ENCODE peak calls at places on chromosomes 12 and 14, in five cellular contexts. One of them, this sample, is unnamed.

GRCh38 chr14:78170203-78170602 is at the start of gene NRXN3:
- DNase-seq in colonic mucosa: peak; percentile 20
- DNase-seq in lower lobe of right lung: no peak
- DNase-seq in endothelial cell: peak; percentile 49
- DNase-seq in foreskin keratinocyte: no peak
- DNase-seq in this sample: no peak

GRCh38 chr12:18749381-18749957 is 11.6 kb downstream of the CAPZA3 start:
- DNase-seq in colonic mucosa: no peak
- DNase-seq in lower lobe of right lung: no peak
- DNase-seq in endothelial cell: no peak
- DNase-seq in foreskin keratinocyte: no peak
- DNase-seq in this sample: no peak

GRCh38 chr12:80752464-80752863 is 35.8 kb downstream of the MYF5 start:
- DNase-seq in colonic mucosa: no peak
- DNase-seq in lower lobe of right lung: no peak
- DNase-seq in endothelial cell: no peak
- DNase-seq in foreskin keratinocyte: no peak
- DNase-seq in this sample: no peak

GRCh38 chr14:83269583-83269982 is 1735.9 kb upstream of the SEL1L start:
- DNase-seq in colonic mucosa: no peak
- DNase-seq in lower lobe of right lung: no peak
- DNase-seq in endothelial cell: no peak
- DNase-seq in foreskin keratinocyte: no peak
- DNase-seq in this sample: no peak

GRCh38 chr12:27865421-27865820 is 85.4 kb upstream of the MANSC4 start:
- DNase-seq in colonic mucosa: no peak
- DNase-seq in lower lobe of right lung: no peak
- DNase-seq in endothelial cell: no peak
- DNase-seq in foreskin keratinocyte: peak; percentile 40
- DNase-seq in this sample: no peak

GRCh38 chr14:105184461-105184860 is 3.3 kb upstream of the NUDT14 start:
- DNase-seq in colonic mucosa: no peak
- DNase-seq in lower lobe of right lung: no peak
- DNase-seq in endothelial cell: no peak
- DNase-seq in foreskin keratinocyte: no peak
- DNase-seq in this sample: no peak

GRCh38 chr12:1094714-1095113 is 103.7 kb downstream of the ERC1 start:
- DNase-seq in colonic mucosa: no peak
- DNase-seq in lower lobe of right lung: no peak
- DNase-seq in endothelial cell: no peak
- DNase-seq in foreskin keratinocyte: no peak
- DNase-seq in this sample: no peak

GRCh38 chr14:34425095-34425851 is 36.8 kb downstream of the SPTSSA start:
- DNase-seq in colonic mucosa: peak; percentile 55
- DNase-seq in lower lobe of right lung: no peak
- DNase-seq in endothelial cell: no peak
- DNase-seq in foreskin keratinocyte: no peak
- DNase-seq in this sample: no peak

GRCh38 chr12:89393551-89394121 is 41.3 kb upstream of the DUSP6 start:
- DNase-seq in colonic mucosa: no peak
- DNase-seq in lower lobe of right lung: no peak
- DNase-seq in endothelial cell: no peak
- DNase-seq in foreskin keratinocyte: no peak
- DNase-seq in this sample: no peak

GRCh38 chr14:59904184-59904583 is 15.8 kb upstream of the LRRC9 start:
- DNase-seq in colonic mucosa: no peak
- DNase-seq in lower lobe of right lung: no peak
- DNase-seq in endothelial cell: no peak
- DNase-seq in foreskin keratinocyte: no peak
- DNase-seq in this sample: no peak

GRCh38 chr12:124913474-124914391 is 717 bp downstream of the UBC start:
- DNase-seq in colonic mucosa: peak; percentile 96
- DNase-seq in lower lobe of right lung: peak; percentile 96
- DNase-seq in endothelial cell: peak; percentile 73
- DNase-seq in foreskin keratinocyte: peak; percentile 47
- DNase-seq in this sample: peak; percentile 91

GRCh38 chr14:87944987-87945604 is 47.9 kb downstream of the GALC start:
- DNase-seq in colonic mucosa: no peak
- DNase-seq in lower lobe of right lung: no peak
- DNase-seq in endothelial cell: no peak
- DNase-seq in foreskin keratinocyte: no peak
- DNase-seq in this sample: no peak

GRCh38 chr12:113030875-113031525 is 25.5 kb upstream of the DTX1 start:
- DNase-seq in colonic mucosa: no peak
- DNase-seq in lower lobe of right lung: no peak
- DNase-seq in endothelial cell: no peak
- DNase-seq in foreskin keratinocyte: no peak
- DNase-seq in this sample: no peak

GRCh38 chr12:18373176-18373575 is 111.9 kb downstream of the PIK3C2G start:
- DNase-seq in colonic mucosa: no peak
- DNase-seq in lower lobe of right lung: no peak
- DNase-seq in endothelial cell: no peak
- DNase-seq in foreskin keratinocyte: no peak
- DNase-seq in this sample: no peak

GRCh38 chr12:121159467-121160307 is 27.0 kb downstream of the P2RX7 start:
- DNase-seq in colonic mucosa: no peak
- DNase-seq in lower lobe of right lung: no peak
- DNase-seq in endothelial cell: no peak
- DNase-seq in foreskin keratinocyte: no peak
- DNase-seq in this sample: no peak

GRCh38 chr14:38605193-38606114 is 349.6 kb upstream of the CLEC14A start:
- DNase-seq in colonic mucosa: no peak
- DNase-seq in lower lobe of right lung: no peak
- DNase-seq in endothelial cell: no peak
- DNase-seq in foreskin keratinocyte: no peak
- DNase-seq in this sample: no peak

GRCh38 chr12:76299536-76300296 is 48.5 kb downstream of the BBS10 start:
- DNase-seq in colonic mucosa: no peak
- DNase-seq in lower lobe of right lung: no peak
- DNase-seq in endothelial cell: no peak
- DNase-seq in foreskin keratinocyte: no peak
- DNase-seq in this sample: no peak

GRCh38 chr12:123531091-123531490 is 2.4 kb downstream of the RILPL1 start:
- DNase-seq in colonic mucosa: no peak
- DNase-seq in lower lobe of right lung: no peak
- DNase-seq in endothelial cell: no peak
- DNase-seq in foreskin keratinocyte: no peak
- DNase-seq in this sample: no peak

GRCh38 chr14:76371066-76371465 is 4.9 kb upstream of the ESRRB start:
- DNase-seq in colonic mucosa: no peak
- DNase-seq in lower lobe of right lung: no peak
- DNase-seq in endothelial cell: no peak
- DNase-seq in foreskin keratinocyte: no peak
- DNase-seq in this sample: no peak

GRCh38 chr12:66900616-66901015 is 221.7 kb upstream of the GRIP1 start:
- DNase-seq in colonic mucosa: no peak
- DNase-seq in lower lobe of right lung: no peak
- DNase-seq in endothelial cell: no peak
- DNase-seq in foreskin keratinocyte: no peak
- DNase-seq in this sample: no peak

GRCh38 chr12:43306066-43306465 is 245.9 kb downstream of the ADAMTS20 start:
- DNase-seq in colonic mucosa: no peak
- DNase-seq in lower lobe of right lung: no peak
- DNase-seq in endothelial cell: no peak
- DNase-seq in foreskin keratinocyte: peak; percentile 99
- DNase-seq in this sample: no peak

GRCh38 chr12:51320695-51321320 is 3.2 kb downstream of the BIN2 start:
- DNase-seq in colonic mucosa: no peak
- DNase-seq in lower lobe of right lung: no peak
- DNase-seq in endothelial cell: peak; percentile 12
- DNase-seq in foreskin keratinocyte: no peak
- DNase-seq in this sample: no peak

GRCh38 chr14:70391493-70392391 is 25.1 kb downstream of the SYNJ2BP start:
- DNase-seq in colonic mucosa: no peak
- DNase-seq in lower lobe of right lung: no peak
- DNase-seq in endothelial cell: no peak
- DNase-seq in foreskin keratinocyte: no peak
- DNase-seq in this sample: no peak

GRCh38 chr14:74913986-74914573 is 9.0 kb downstream of the RPS6KL1 start:
- DNase-seq in colonic mucosa: peak; percentile 60
- DNase-seq in lower lobe of right lung: no peak
- DNase-seq in endothelial cell: peak; percentile 67
- DNase-seq in foreskin keratinocyte: no peak
- DNase-seq in this sample: peak; percentile 65

DNA sequence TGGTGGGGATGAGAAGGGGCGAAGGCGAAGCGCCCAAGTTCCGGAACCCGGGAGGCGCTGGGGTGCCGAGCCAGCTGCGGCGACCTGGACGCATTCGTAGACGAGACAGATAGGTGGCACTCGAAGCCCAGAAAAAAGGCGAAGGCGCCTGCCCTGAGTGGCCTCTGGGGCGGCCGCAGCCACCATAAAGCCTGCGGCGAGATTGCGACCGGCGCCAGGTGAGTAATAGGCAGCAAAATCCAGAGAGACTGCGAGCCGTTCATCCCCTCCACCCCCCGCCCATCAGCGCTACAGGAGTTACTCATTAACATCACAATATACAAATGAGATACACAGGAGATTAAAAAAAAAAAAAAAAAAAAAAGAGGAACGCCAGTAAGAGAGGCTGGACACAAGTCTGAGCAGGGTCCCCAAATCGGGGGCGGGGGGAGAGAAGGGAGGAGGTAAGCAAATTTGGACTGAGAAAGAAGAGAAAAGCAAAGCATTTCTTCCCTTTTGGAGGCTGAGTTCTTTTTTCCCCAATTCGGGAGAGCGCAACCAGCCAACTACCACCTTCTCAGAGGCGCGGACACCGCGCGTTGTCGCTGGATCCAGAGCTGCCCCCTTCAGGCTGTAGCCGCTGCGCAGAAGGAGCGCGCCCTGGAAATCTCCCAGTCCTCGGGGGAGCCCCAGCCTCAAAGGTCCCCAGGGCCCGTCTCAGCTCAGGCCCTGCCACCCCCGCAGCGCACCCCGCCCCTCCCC is 15.7 kb downstream of the TBX3 start:
- DNase-seq in colonic mucosa: peak; percentile 89
- DNase-seq in lower lobe of right lung: peak; percentile 73
- DNase-seq in endothelial cell: peak; percentile 72
- DNase-seq in foreskin keratinocyte: peak; percentile 70
- DNase-seq in this sample: peak; percentile 82
- TF ChIP-seq CTCF in colonic mucosa: peak; percentile 46
- TF ChIP-seq CTCF in lower lobe of right lung: peak; percentile 47
- TF ChIP-seq CTCF in endothelial cell: peak; percentile 20
- TF ChIP-seq CTCF in foreskin keratinocyte: peak; percentile 84
- TF ChIP-seq CTCF in this sample: peak; percentile 30

DNA sequence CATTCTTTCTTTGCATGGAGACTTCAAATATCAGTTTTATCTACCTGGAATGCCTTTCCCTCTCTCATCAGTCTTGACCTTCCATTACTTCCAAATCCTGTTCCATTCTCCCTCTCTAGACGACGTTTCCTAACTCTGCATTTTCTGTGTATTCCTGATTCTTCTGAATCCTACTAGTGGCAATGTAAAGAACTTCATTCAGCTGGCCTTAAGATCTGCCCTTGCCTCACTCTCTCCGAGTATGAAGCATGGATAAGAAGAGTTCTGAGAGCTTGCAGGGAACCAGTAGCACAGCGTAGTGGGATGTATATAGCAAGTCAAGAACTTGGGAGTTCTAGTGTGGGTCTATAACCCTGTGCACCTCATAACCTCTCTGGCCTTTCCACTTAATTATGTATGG is 68.5 kb upstream of the HOXC13 start:
- DNase-seq in colonic mucosa: no peak
- DNase-seq in lower lobe of right lung: no peak
- DNase-seq in endothelial cell: no peak
- DNase-seq in foreskin keratinocyte: no peak
- DNase-seq in this sample: no peak
- TF ChIP-seq CTCF in colonic mucosa: no peak
- TF ChIP-seq CTCF in lower lobe of right lung: no peak
- TF ChIP-seq CTCF in endothelial cell: no peak
- TF ChIP-seq CTCF in foreskin keratinocyte: no peak
- TF ChIP-seq CTCF in this sample: no peak

DNA sequence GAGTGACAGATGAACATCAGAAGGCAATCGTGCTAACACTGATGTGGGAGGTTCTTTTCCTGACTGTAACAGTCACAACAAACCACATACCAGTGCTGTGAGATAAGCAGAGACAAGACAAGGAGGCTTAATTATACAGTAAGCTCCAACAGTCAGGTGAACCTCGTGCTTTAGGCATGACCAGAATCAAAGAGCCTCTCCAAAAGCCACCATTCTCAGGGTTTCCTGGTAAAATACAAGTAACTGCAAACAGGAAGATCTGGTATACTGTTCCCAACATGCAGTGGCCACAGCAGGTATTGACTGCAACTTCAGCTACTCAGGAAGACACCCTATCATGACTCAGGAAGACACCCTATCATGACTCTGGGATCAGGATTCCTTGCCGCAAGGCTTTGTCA is 47.3 kb upstream of the GTF2A1 start:
- DNase-seq in colonic mucosa: no peak
- DNase-seq in lower lobe of right lung: no peak
- DNase-seq in endothelial cell: no peak
- DNase-seq in foreskin keratinocyte: peak; percentile 65
- DNase-seq in this sample: no peak
- TF ChIP-seq CTCF in colonic mucosa: no peak
- TF ChIP-seq CTCF in lower lobe of right lung: no peak
- TF ChIP-seq CTCF in endothelial cell: no peak
- TF ChIP-seq CTCF in foreskin keratinocyte: peak; percentile 39
- TF ChIP-seq CTCF in this sample: no peak

GRCh38 chr12:54654926-54655325 is 6.8 kb upstream of the DCD start:
- DNase-seq in colonic mucosa: no peak
- DNase-seq in lower lobe of right lung: no peak
- DNase-seq in endothelial cell: no peak
- DNase-seq in foreskin keratinocyte: no peak
- DNase-seq in this sample: no peak

GRCh38 chr12:54661048-54661447 is 12.9 kb upstream of the DCD start:
- DNase-seq in colonic mucosa: no peak
- DNase-seq in lower lobe of right lung: no peak
- DNase-seq in endothelial cell: no peak
- DNase-seq in foreskin keratinocyte: no peak
- DNase-seq in this sample: no peak

GRCh38 chr12:54660320-54660962 is 12.3 kb upstream of the DCD start:
- DNase-seq in colonic mucosa: no peak
- DNase-seq in lower lobe of right lung: no peak
- DNase-seq in endothelial cell: no peak
- DNase-seq in foreskin keratinocyte: no peak
- DNase-seq in this sample: peak; percentile 51

GRCh38 chr12:54658306-54659264 is 10.4 kb upstream of the DCD start:
- DNase-seq in colonic mucosa: peak; percentile 28
- DNase-seq in lower lobe of right lung: peak; percentile 50
- DNase-seq in endothelial cell: peak; percentile 72
- DNase-seq in foreskin keratinocyte: no peak
- DNase-seq in this sample: peak; percentile 72

DNA sequence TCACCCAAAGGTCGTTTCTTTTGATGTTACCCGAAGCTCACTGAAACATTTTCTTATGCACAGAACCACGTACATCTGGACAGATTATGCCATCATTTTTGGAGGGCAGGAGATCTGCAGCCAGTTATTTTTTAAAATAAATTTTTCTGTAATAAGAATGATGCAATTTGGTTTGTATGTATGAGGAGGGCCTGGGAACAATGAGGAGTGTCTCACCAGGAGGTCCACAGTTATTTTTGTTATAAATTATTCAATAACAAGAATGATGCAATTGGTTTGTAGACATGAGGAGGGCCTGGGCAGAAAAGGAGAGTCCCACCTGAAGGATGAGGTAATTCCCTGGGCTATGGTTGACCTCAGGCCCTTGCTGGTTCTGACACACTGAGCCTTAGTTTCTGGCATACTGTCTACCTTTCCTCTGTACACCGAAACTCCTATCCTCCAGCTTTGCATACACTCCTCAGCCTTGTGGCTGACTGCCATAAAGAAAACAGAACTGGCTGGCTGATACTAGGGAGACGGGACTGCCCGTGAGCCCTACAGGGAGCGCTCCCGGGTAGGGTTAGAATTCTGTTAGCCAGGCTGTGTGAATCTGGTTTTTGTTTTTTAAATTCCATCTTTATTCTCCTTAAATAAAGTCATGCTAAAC is 9.0 kb upstream of the DCD start:
- DNase-seq in colonic mucosa: no peak
- DNase-seq in lower lobe of right lung: no peak
- DNase-seq in endothelial cell: no peak
- DNase-seq in foreskin keratinocyte: no peak
- DNase-seq in this sample: peak; percentile 56
- TF ChIP-seq CTCF in colonic mucosa: no peak
- TF ChIP-seq CTCF in lower lobe of right lung: no peak
- TF ChIP-seq CTCF in endothelial cell: no peak
- TF ChIP-seq CTCF in foreskin keratinocyte: no peak
- TF ChIP-seq CTCF in this sample: no peak

This sample was measured in stomach.